ENCODE peak calls at places on chromosomes 6 and 20, in six cellular contexts. M, Y, Q, J, P and E are unnamed samples.

GRCh38 chr6:162337412-162337811 is 390.2 kb downstream of the PRKN start:
- DNase-seq in M (no peak), Y (no peak), Q (no peak), J (no peak), P (no peak), E (no peak)

GRCh38 chr6:101195581-101195980 is 197.9 kb upstream of the GRIK2 start:
- DNase-seq in M (no peak), Y (no peak), Q (peak; percentile 81), J (no peak), P (peak; percentile 4), E (no peak)

GRCh38 chr6:35206346-35206745 is 7.4 kb upstream of the SCUBE3 start:
- DNase-seq in M (no peak), Y (no peak), Q (peak; percentile 24), J (no peak), P (no peak), E (no peak)

GRCh38 chr6:167119680-167120556 is 3.0 kb upstream of the CCR6 start:
- DNase-seq in M (no peak), Y (no peak), Q (no peak), J (no peak), P (no peak), E (no peak)

GRCh38 chr6:20487669-20488375 is 46.4 kb upstream of the CDKAL1 start:
- DNase-seq in M (no peak), Y (no peak), Q (no peak), J (no peak), P (peak; percentile 52), E (no peak)

GRCh38 chr6:15351631-15352030 is 105.8 kb downstream of the JARID2 start:
- DNase-seq in M (no peak), Y (peak; percentile 20), Q (peak; percentile 64), J (peak; percentile 59), P (peak; percentile 79), E (no peak)

GRCh38 chr6:129774697-129775447 is 64.9 kb upstream of the ARHGAP18 start:
- DNase-seq in M (peak; percentile 89), Y (peak; percentile 15), Q (peak; percentile 90), J (peak; percentile 68), P (peak; percentile 81), E (no peak)

GRCh38 chr20:64063389-64064144 is 569 bp downstream of the TCEA2 start:
- DNase-seq in M (peak; percentile 67), Y (no peak), Q (peak; percentile 68), J (peak; percentile 48), P (no peak), E (no peak)

GRCh38 chr6:84269947-84270733 is 42.7 kb upstream of the CEP162 start:
- DNase-seq in M (peak; percentile 56), Y (no peak), Q (no peak), J (no peak), P (no peak), E (no peak)

GRCh38 chr6:168031411-168032382 is 34.2 kb downstream of the KIF25 start:
- DNase-seq in M (no peak), Y (no peak), Q (peak; percentile 60), J (no peak), P (no peak), E (no peak)

GRCh38 chr20:13220857-13221297 is at the start of gene ISM1:
- DNase-seq in M (peak; percentile 37), Y (no peak), Q (peak; percentile 53), J (no peak), P (no peak), E (no peak)

GRCh38 chr6:87705070-87705691 is 3.1 kb upstream of the AKIRIN2 start:
- DNase-seq in M (peak; percentile 47), Y (no peak), Q (no peak), J (no peak), P (peak; percentile 80), E (no peak)

GRCh38 chr6:143556529-143556928 is 45.0 kb upstream of the FUCA2 start:
- DNase-seq in M (no peak), Y (no peak), Q (peak; percentile 53), J (no peak), P (no peak), E (no peak)

GRCh38 chr6:135179920-135180457 is 1.1 kb upstream of the MYB start:
- DNase-seq in M (no peak), Y (no peak), Q (peak; percentile 19), J (no peak), P (no peak), E (no peak)

GRCh38 chr6:30093951-30094350 is 18.4 kb upstream of the RNF39 start:
- DNase-seq in M (no peak), Y (no peak), Q (no peak), J (no peak), P (no peak), E (no peak)

GRCh38 chr6:165579151-165579550 is 83.9 kb downstream of the PDE10A start:
- DNase-seq in M (no peak), Y (no peak), Q (no peak), J (no peak), P (no peak), E (no peak)
- H3K4me1 ChIP-seq in M (peaks cover 6% of the 10 kb centered on the region), Y (no peaks in the 10 kb centered on the region), Q (peaks cover 3% of the 10 kb centered on the region), J (no peaks in the 10 kb centered on the region), P (peaks cover 14% of the 10 kb centered on the region), E (no peaks in the 10 kb centered on the region)

DNA sequence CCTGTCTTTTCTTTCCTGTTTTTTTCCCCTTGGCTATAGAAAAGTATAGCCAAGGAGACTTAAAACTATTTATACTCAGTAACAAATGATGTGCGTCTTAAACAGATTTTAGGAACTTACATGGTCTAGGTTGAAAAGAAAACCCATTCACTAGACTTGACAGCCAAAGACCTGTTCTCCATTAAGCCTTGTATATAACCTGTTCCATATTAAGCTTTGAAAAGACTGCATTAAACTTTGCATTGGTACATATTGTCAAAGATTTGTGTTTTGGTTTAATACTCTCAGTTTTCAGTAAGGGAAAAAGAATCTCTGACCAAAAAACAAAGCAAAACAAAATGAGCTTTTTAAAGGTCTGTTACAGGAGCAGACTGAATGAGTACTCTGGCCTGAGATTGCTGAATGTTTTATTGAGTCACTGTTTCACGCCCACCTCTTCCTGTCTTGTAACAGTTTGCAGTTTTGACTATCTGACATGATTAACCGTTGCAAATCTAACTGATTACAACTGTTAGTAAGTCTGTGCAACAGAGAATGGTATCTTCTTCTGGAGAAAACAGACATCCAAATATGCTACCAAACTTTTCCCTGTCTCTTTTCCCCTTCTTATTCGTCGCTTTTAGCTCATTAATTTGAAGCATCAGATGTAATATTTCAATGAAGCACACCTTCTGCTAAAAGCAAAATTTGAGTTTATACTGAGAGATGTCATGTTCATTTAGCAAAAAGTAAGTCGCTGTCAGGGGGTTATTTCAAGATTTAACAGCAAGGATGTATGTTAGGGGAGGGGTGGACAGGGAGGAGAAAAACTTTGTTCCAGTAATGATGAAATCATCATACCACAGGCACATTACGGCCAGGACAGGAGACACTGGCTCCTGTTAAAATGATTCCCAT is 59.1 kb upstream of the SUPT3H start:
- DNase-seq in M (peak; percentile 22), Y (no peak), Q (peak; percentile 83), J (no peak), P (peak; percentile 65), E (no peak)
- H3K4me1 ChIP-seq in M (peaks cover 12% of the 10 kb centered on the region), Y (peaks cover 6% of the 10 kb centered on the region), Q (peaks cover 45% of the 10 kb centered on the region), J (peaks cover 1% of the 10 kb centered on the region), P (peaks cover 69% of the 10 kb centered on the region), E (no peaks in the 10 kb centered on the region)

DNA sequence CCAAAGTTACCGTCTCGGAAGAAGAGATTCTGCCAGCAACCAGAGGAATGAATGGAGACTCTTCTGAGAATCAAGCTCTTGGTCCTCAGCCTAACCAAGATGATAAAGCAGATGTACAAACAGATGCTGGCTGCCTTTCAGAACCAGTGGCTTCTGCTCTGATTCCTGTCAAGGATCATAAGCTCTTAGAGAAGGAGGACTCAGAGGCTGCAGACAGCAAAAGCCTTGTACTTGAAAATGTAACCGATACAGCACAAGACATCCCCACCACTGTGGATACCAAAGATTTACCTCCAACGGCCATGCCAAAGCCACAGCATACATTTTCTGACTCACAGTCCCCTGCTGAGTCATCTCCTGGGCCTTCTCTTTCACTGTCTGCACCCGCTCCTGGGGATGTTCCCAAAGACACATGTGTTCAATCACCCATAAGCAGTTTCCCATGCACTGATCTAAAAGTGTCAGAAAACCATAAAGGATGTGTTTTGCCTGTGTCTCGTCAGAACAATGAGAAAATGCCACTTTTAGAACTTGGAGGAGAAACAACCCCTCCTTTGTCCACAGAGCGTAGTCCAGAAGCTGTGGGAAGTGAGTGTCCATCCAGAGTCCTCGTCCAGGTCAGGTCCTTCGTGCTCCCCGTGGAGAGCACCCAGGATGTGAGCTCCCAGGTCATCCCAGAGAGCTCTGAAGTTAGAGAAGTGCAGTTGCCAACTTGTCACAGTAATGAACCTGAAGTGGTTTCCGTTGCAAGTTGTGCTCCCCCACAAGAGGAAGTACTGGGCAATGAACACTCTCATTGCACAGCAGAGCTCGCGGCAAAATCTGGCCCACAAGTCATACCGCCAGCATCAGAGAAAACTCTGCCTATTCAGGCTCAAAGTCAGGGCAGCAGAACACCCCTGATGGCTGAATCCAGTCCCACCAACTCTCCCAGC is 109.6 kb downstream of the RTN4IP1 start:
- DNase-seq in M (peak; percentile 34), Y (no peak), Q (peak; percentile 84), J (no peak), P (peak; percentile 88), E (no peak)
- H3K4me1 ChIP-seq in M (no peaks in the 10 kb centered on the region), Y (no peaks in the 10 kb centered on the region), Q (peaks cover 37% of the 10 kb centered on the region), J (no peaks in the 10 kb centered on the region), P (peaks cover 36% of the 10 kb centered on the region), E (peaks cover 84% of the 10 kb centered on the region)

DNA sequence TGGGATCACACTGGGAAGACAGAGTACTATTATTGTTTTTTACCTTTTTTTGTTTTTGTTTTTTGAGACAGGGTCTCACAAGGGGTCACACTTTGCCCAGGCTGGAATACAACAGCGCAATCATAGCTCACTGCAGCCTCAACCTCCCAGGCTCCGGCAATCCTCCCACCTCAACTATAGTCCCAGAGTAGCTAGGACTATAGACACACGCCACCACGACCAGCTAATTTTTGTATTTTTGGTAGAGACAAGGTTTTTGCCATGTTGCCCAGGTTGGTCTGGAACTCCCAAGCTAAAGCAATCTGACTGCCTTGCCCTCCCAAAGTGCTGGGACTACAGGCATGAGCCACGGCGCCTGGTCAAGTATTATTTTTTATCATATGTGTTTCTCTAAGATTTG is 81.0 kb downstream of the ZMYND8 start:
- DNase-seq in M (no peak), Y (no peak), Q (no peak), J (no peak), P (no peak), E (no peak)
- H3K4me1 ChIP-seq in M (peaks cover 14% of the 10 kb centered on the region), Y (peaks cover 51% of the 10 kb centered on the region), Q (peaks cover 66% of the 10 kb centered on the region), J (peaks cover 2% of the 10 kb centered on the region), P (peaks cover 36% of the 10 kb centered on the region), E (peaks cover 62% of the 10 kb centered on the region)

DNA sequence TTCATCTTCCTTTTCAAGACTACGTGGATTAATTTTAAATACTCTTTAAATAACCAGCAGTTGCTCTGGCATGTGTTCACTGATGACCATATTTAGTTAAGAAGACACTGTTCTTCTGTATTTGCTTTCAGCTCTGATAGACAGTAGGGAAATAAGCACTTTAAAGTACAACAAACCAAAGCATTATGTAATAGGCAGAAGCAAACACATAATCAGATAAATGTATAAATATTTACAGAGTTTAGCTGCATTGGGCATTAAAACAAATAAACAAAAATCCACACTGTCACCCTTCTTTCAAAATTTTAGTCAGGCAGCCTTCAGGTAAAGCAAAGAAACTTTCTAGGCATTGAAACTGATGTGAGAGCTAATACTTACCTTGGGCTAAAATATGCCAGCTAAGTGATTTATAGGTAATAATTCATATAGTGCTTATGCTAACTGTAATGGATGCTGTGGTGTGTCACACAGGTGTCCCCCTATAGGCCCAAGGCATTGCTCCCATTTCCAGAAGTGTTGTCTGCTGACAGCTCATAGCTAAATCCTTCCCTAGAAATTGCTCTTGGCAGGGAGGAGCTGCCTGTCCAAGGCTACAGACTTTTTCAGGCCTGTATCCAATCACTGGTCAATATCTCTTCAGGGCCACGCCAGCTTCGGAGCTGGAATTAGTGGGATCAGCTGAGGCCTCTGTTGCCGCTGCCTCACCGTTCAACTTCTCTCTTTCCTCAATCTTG is 111.5 kb upstream of the CITED2 start:
- DNase-seq in M (no peak), Y (no peak), Q (no peak), J (no peak), P (no peak), E (no peak)
- H3K4me1 ChIP-seq in M (no peaks in the 10 kb centered on the region), Y (no peaks in the 10 kb centered on the region), Q (peaks cover 5% of the 10 kb centered on the region), J (peaks cover 2% of the 10 kb centered on the region), P (no peaks in the 10 kb centered on the region), E (no peaks in the 10 kb centered on the region)